ENCODE peak calls at places on chromosomes 12 and 14, in seven cellular contexts. Z, B, C, V, I, F and N are unnamed samples.

GRCh38 chr14:45793081-45793480 is 540.1 kb upstream of the MIS18BP1 start:
- DNase-seq in I (no peak), Z (no peak), B (no peak), C (no peak), V (no peak), F (no peak), N (no peak)

GRCh38 chr14:73763396-73763795 is 49.2 kb upstream of the PNMA1 start:
- DNase-seq in F (no peak), C (no peak), I (no peak), Z (no peak), B (no peak), V (no peak), N (no peak)

GRCh38 chr12:102399653-102400052 is 80.7 kb downstream of the IGF1 start:
- DNase-seq in V (no peak), I (no peak), F (no peak), Z (no peak), B (no peak), C (no peak), N (no peak)

GRCh38 chr12:3132636-3133409 is 55.6 kb downstream of the TSPAN9 start:
- DNase-seq in C (no peak), I (no peak), F (no peak), V (no peak), B (peak), Z (no peak), N (no peak)

GRCh38 chr14:68676511-68676943 is 116.3 kb downstream of the ZFP36L1 start:
- DNase-seq in C (no peak), F (no peak), B (no peak), I (no peak), Z (no peak), V (no peak), N (no peak)

GRCh38 chr14:105126970-105127307 is 41.6 kb downstream of the JAG2 start:
- DNase-seq in I (no peak), Z (no peak), F (no peak), V (no peak), C (no peak), B (no peak), N (no peak)

GRCh38 chr12:47080725-47081502 is 1.2 kb upstream of the AMIGO2 start:
- DNase-seq in F (no peak), C (peak), V (no peak), B (peak), Z (peak), I (peak), N (peak)

GRCh38 chr14:103155013-103155412 is 31.8 kb downstream of the TNFAIP2 start:
- DNase-seq in V (no peak), B (peak), Z (no peak), C (peak), I (peak), F (no peak), N (no peak)

GRCh38 chr14:69715725-69716482 is 51.0 kb upstream of the SRSF5 start:
- DNase-seq in B (peak), F (peak), V (peak), C (peak), Z (no peak), I (no peak), N (no peak)

GRCh38 chr14:82403972-82404371 is 870.3 kb upstream of the SEL1L start:
- DNase-seq in V (no peak), F (no peak), B (no peak), C (no peak), I (no peak), Z (no peak), N (no peak)

GRCh38 chr14:22472466-22472865 is 116.6 kb downstream of the DAD1 start:
- DNase-seq in F (no peak), I (no peak), Z (no peak), V (no peak), C (no peak), B (no peak), N (no peak)

GRCh38 chr12:22538336-22538735 is 6.0 kb downstream of the C2CD5 start:
- DNase-seq in F (no peak), C (no peak), V (no peak), B (no peak), Z (no peak), I (no peak), N (no peak)

GRCh38 chr14:58639842-58640484 is 2.2 kb downstream of the DACT1 start:
- DNase-seq in I (no peak), Z (no peak), C (peak), B (peak), F (peak), V (no peak), N (peak)

GRCh38 chr12:104506691-104507401 is 50.1 kb downstream of the CHST11 start:
- DNase-seq in C (no peak), Z (no peak), V (peak), F (no peak), I (no peak), B (no peak), N (no peak)

GRCh38 chr12:57518176-57518919 is 2.0 kb downstream of the DDIT3 start:
- DNase-seq in C (no peak), V (no peak), B (no peak), Z (no peak), I (no peak), F (no peak), N (no peak)

GRCh38 chr14:62696969-62697328 is 348.3 kb downstream of the KCNH5 start:
- DNase-seq in V (no peak), I (no peak), C (no peak), B (no peak), F (no peak), Z (no peak), N (no peak)